ENCODE peak calls at places on chromosome 11, in five cellular contexts. One of them, this sample, is unnamed.

GRCh38 chr11:117823294-117823940 is 1.1 kb downstream of the FXYD2 start:
- DNase-seq in uterus: peak; percentile 29
- DNase-seq in choroid plexus epithelial cell: no peak
- DNase-seq in ovary: peak; percentile 32
- DNase-seq in left ventricle myocardium inferior: no peak
- DNase-seq in this sample: no peak

GRCh38 chr11:113806403-113806802 is 26.8 kb downstream of the CLDN25 start:
- DNase-seq in left ventricle myocardium inferior: no peak
- DNase-seq in uterus: no peak
- DNase-seq in choroid plexus epithelial cell: peak; percentile 53
- DNase-seq in ovary: no peak
- DNase-seq in this sample: no peak

GRCh38 chr11:32090774-32091370 is at the start of gene RCN1:
- DNase-seq in left ventricle myocardium inferior: peak; percentile 77
- DNase-seq in uterus: peak; percentile 70
- DNase-seq in choroid plexus epithelial cell: peak; percentile 87
- DNase-seq in ovary: peak; percentile 81
- DNase-seq in this sample: peak; percentile 70

GRCh38 chr11:104041792-104042191 is 5.4 kb downstream of the DDI1 start:
- DNase-seq in left ventricle myocardium inferior: no peak
- DNase-seq in ovary: no peak
- DNase-seq in choroid plexus epithelial cell: no peak
- DNase-seq in uterus: no peak
- DNase-seq in this sample: no peak

GRCh38 chr11:61980783-61981541 is 13.5 kb upstream of the FTH1 start:
- DNase-seq in uterus: no peak
- DNase-seq in left ventricle myocardium inferior: no peak
- DNase-seq in ovary: no peak
- DNase-seq in choroid plexus epithelial cell: no peak
- DNase-seq in this sample: no peak

GRCh38 chr11:107697291-107697690 is 14.6 kb downstream of the SLN start:
- DNase-seq in left ventricle myocardium inferior: no peak
- DNase-seq in uterus: no peak
- DNase-seq in choroid plexus epithelial cell: no peak
- DNase-seq in ovary: no peak
- DNase-seq in this sample: no peak

GRCh38 chr11:101476186-101476585 is 107.6 kb downstream of the TRPC6 start:
- DNase-seq in choroid plexus epithelial cell: no peak
- DNase-seq in uterus: no peak
- DNase-seq in left ventricle myocardium inferior: no peak
- DNase-seq in ovary: no peak
- DNase-seq in this sample: no peak

GRCh38 chr11:71990721-71991120 is 8.0 kb upstream of the IL18BP start:
- DNase-seq in uterus: no peak
- DNase-seq in left ventricle myocardium inferior: no peak
- DNase-seq in choroid plexus epithelial cell: no peak
- DNase-seq in ovary: no peak
- DNase-seq in this sample: no peak

GRCh38 chr11:44728085-44728410 is 1.3 kb downstream of the TSPAN18 start:
- DNase-seq in uterus: no peak
- DNase-seq in ovary: no peak
- DNase-seq in choroid plexus epithelial cell: no peak
- DNase-seq in left ventricle myocardium inferior: no peak
- DNase-seq in this sample: no peak

GRCh38 chr11:100546714-100547113 is 140.4 kb upstream of the ARHGAP42 start:
- DNase-seq in choroid plexus epithelial cell: peak; percentile 90
- DNase-seq in ovary: no peak
- DNase-seq in left ventricle myocardium inferior: no peak
- DNase-seq in uterus: no peak
- DNase-seq in this sample: no peak

GRCh38 chr11:94731921-94732601 is 36.1 kb upstream of the AMOTL1 start:
- DNase-seq in left ventricle myocardium inferior: no peak
- DNase-seq in uterus: peak; percentile 34
- DNase-seq in ovary: no peak
- DNase-seq in choroid plexus epithelial cell: peak; percentile 86
- DNase-seq in this sample: peak; percentile 65

GRCh38 chr11:95515379-95515778 is 274.2 kb downstream of the FAM76B start:
- DNase-seq in ovary: no peak
- DNase-seq in choroid plexus epithelial cell: no peak
- DNase-seq in uterus: no peak
- DNase-seq in left ventricle myocardium inferior: no peak
- DNase-seq in this sample: no peak

GRCh38 chr11:112694813-112695212 is 266.4 kb upstream of the NCAM1 start:
- DNase-seq in choroid plexus epithelial cell: peak; percentile 10
- DNase-seq in left ventricle myocardium inferior: no peak
- DNase-seq in ovary: no peak
- DNase-seq in uterus: no peak
- DNase-seq in this sample: no peak

GRCh38 chr11:129881570-129882170 is 13.7 kb downstream of the NFRKB start:
- DNase-seq in choroid plexus epithelial cell: peak; percentile 46
- DNase-seq in uterus: no peak
- DNase-seq in ovary: no peak
- DNase-seq in left ventricle myocardium inferior: no peak
- DNase-seq in this sample: no peak

GRCh38 chr11:99368579-99368978 is 347.8 kb downstream of the CNTN5 start:
- DNase-seq in choroid plexus epithelial cell: peak; percentile 66
- DNase-seq in left ventricle myocardium inferior: no peak
- DNase-seq in uterus: no peak
- DNase-seq in ovary: no peak
- DNase-seq in this sample: no peak

GRCh38 chr11:110295086-110295485 is 1.3 kb downstream of the RDX start:
- DNase-seq in left ventricle myocardium inferior: no peak
- DNase-seq in uterus: no peak
- DNase-seq in ovary: no peak
- DNase-seq in choroid plexus epithelial cell: no peak
- DNase-seq in this sample: no peak

GRCh38 chr11:82996966-82997606 is 74.6 kb downstream of the RAB30 start:
- DNase-seq in ovary: no peak
- DNase-seq in choroid plexus epithelial cell: no peak
- DNase-seq in left ventricle myocardium inferior: no peak
- DNase-seq in uterus: no peak
- DNase-seq in this sample: no peak

GRCh38 chr11:70423523-70424505 is 25.5 kb downstream of the CTTN start:
- DNase-seq in choroid plexus epithelial cell: peak; percentile 92
- DNase-seq in left ventricle myocardium inferior: no peak
- DNase-seq in uterus: peak; percentile 30
- DNase-seq in ovary: no peak
- DNase-seq in this sample: peak; percentile 11

GRCh38 chr11:28269621-28270020 is 161.4 kb downstream of the METTL15 start:
- DNase-seq in ovary: no peak
- DNase-seq in left ventricle myocardium inferior: no peak
- DNase-seq in uterus: no peak
- DNase-seq in choroid plexus epithelial cell: no peak
- DNase-seq in this sample: peak; percentile 5

GRCh38 chr11:126968915-126969314 is 31.7 kb downstream of the KIRREL3 start:
- DNase-seq in uterus: no peak
- DNase-seq in choroid plexus epithelial cell: no peak
- DNase-seq in ovary: no peak
- DNase-seq in left ventricle myocardium inferior: no peak
- DNase-seq in this sample: no peak

GRCh38 chr11:113242767-113243397 is 71.5 kb upstream of the TTC12 start:
- DNase-seq in choroid plexus epithelial cell: peak; percentile 86
- DNase-seq in uterus: peak; percentile 33
- DNase-seq in left ventricle myocardium inferior: no peak
- DNase-seq in ovary: peak; percentile 38
- DNase-seq in this sample: peak; percentile 43

GRCh38 chr11:6196396-6196795 is 2.6 kb upstream of the OR52W1 start:
- DNase-seq in ovary: no peak
- DNase-seq in left ventricle myocardium inferior: no peak
- DNase-seq in choroid plexus epithelial cell: no peak
- DNase-seq in uterus: no peak
- DNase-seq in this sample: no peak

GRCh38 chr11:2204361-2205213 is 33.0 kb upstream of the TH start:
- DNase-seq in choroid plexus epithelial cell: no peak
- DNase-seq in uterus: peak; percentile 5
- DNase-seq in ovary: no peak
- DNase-seq in left ventricle myocardium inferior: peak; percentile 5
- DNase-seq in this sample: no peak

GRCh38 chr11:27398413-27398780 is 35.4 kb upstream of the CCDC34 start:
- DNase-seq in left ventricle myocardium inferior: no peak
- DNase-seq in uterus: no peak
- DNase-seq in ovary: no peak
- DNase-seq in choroid plexus epithelial cell: no peak
- DNase-seq in this sample: no peak

GRCh38 chr11:112795142-112795815 is 165.9 kb upstream of the NCAM1 start:
- DNase-seq in uterus: no peak
- DNase-seq in choroid plexus epithelial cell: peak; percentile 60
- DNase-seq in left ventricle myocardium inferior: no peak
- DNase-seq in ovary: no peak
- DNase-seq in this sample: no peak

GRCh38 chr11:63592975-63593395 is 21.2 kb downstream of the PLAAT3 start:
- DNase-seq in ovary: no peak
- DNase-seq in choroid plexus epithelial cell: peak; percentile 77
- DNase-seq in uterus: no peak
- DNase-seq in left ventricle myocardium inferior: no peak
- DNase-seq in this sample: no peak
- TF ChIP-seq CTCF in ovary: peak; percentile 34
- TF ChIP-seq CTCF in choroid plexus epithelial cell: peak; percentile 94
- TF ChIP-seq CTCF in uterus: peak; percentile 21
- TF ChIP-seq CTCF in left ventricle myocardium inferior: peak; percentile 49
- TF ChIP-seq CTCF in this sample: peak; percentile 52

GRCh38 chr11:132028380-132029240 is 658.2 kb downstream of the NTM start:
- DNase-seq in left ventricle myocardium inferior: peak; percentile 28
- DNase-seq in choroid plexus epithelial cell: peak; percentile 68
- DNase-seq in uterus: peak; percentile 23
- DNase-seq in ovary: no peak
- DNase-seq in this sample: no peak
- TF ChIP-seq CTCF in left ventricle myocardium inferior: peak; percentile 73
- TF ChIP-seq CTCF in choroid plexus epithelial cell: peak; percentile 63
- TF ChIP-seq CTCF in uterus: peak; percentile 40
- TF ChIP-seq CTCF in ovary: no peak
- TF ChIP-seq CTCF in this sample: peak; percentile 4

GRCh38 chr11:133930053-133930766 is 26.6 kb downstream of the IGSF9B start:
- DNase-seq in ovary: no peak
- DNase-seq in uterus: no peak
- DNase-seq in choroid plexus epithelial cell: no peak
- DNase-seq in left ventricle myocardium inferior: no peak
- DNase-seq in this sample: no peak

GRCh38 chr11:133928628-133929059 is 28.1 kb downstream of the IGSF9B start:
- DNase-seq in ovary: no peak
- DNase-seq in left ventricle myocardium inferior: no peak
- DNase-seq in uterus: no peak
- DNase-seq in choroid plexus epithelial cell: peak; percentile 5
- DNase-seq in this sample: no peak

GRCh38 chr11:133931449-133932060 is 25.2 kb downstream of the IGSF9B start:
- DNase-seq in left ventricle myocardium inferior: no peak
- DNase-seq in choroid plexus epithelial cell: no peak
- DNase-seq in uterus: no peak
- DNase-seq in ovary: no peak
- DNase-seq in this sample: no peak

GRCh38 chr11:133929401-133930052 is 27.2 kb downstream of the IGSF9B start:
- DNase-seq in choroid plexus epithelial cell: no peak
- DNase-seq in uterus: no peak
- DNase-seq in ovary: no peak
- DNase-seq in left ventricle myocardium inferior: no peak
- DNase-seq in this sample: no peak

DNA sequence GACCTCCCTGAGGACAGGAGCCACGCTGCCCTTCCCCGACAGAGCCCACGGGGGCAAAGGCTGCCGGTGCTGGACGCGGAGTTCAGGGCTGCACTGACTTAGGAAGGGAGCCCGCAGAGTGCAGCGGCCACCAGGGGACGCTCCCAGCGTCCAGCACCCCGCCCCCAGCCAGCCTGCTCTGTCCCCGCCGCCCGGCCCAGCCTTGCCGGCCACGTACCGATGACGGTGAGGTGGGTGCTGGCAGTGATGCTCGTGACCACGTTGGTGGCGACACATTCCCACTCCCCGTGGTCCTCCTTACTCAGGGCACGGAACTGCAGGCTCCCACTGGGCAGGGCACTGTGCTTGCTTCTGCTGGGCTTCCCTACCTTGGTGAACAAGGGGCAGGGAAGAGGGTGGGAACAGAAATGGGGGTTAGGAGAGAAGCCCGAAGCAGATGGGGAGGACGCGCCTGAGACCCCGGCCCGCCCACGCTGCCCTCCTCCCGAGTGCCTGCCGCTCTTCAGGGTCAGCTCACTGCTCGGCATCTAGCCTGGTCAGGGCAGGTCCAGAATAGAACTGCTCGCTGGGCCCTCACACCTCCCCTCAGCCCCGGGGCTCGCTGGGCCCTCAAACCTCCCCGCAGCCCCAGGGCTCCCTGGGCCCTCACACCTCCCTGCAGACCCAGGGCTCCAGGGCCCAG is 25.9 kb downstream of the IGSF9B start:
- DNase-seq in ovary: no peak
- DNase-seq in left ventricle myocardium inferior: no peak
- DNase-seq in uterus: no peak
- DNase-seq in choroid plexus epithelial cell: peak; percentile 5
- DNase-seq in this sample: no peak
- TF ChIP-seq CTCF in ovary: no peak
- TF ChIP-seq CTCF in left ventricle myocardium inferior: peak; percentile 55
- TF ChIP-seq CTCF in uterus: no peak
- TF ChIP-seq CTCF in choroid plexus epithelial cell: peak; percentile 33
- TF ChIP-seq CTCF in this sample: peak; percentile 34

DNA sequence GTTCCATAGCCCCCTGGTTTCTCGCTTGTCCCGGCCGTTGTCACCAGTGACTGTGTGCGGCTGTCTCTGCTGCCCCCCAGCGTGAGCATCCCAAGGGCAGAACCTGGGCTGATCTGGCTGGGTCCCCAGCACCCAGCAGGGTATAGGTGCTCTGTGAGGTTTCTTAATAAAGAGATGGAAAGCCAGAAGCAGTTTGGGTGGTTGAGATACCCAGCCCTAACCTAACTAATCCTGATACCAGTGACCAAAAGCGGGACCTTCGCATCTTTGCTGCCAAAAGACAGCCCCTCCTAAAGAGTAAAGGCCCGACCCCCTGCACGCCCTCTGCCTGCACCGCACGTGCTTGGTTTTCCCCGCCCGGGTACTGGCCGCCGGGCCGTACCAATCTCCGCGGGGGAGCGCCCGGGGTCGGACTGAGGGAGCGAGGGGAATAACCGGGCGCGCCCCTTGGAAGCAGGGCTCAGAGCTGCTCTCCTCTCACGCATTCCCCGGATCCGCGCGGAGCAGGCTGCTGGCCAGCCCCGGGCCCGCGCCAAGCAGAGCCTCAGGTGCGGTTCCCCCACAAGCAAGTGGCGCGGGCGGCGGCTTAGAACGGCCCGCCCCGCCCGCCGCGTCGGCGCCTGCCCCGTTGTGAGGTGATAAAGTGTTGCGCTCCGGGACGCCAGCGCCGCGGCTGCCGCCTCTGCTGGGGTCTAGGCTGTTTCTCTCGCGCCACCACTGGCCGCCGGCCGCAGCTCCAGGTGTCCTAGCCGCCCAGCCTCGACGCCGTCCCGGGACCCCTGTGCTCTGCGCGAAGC is at the start of gene DGAT2:
- DNase-seq in ovary: peak; percentile 78
- DNase-seq in choroid plexus epithelial cell: peak; percentile 69
- DNase-seq in uterus: peak; percentile 68
- DNase-seq in left ventricle myocardium inferior: peak; percentile 78
- DNase-seq in this sample: no peak
- TF ChIP-seq CTCF in ovary: no peak
- TF ChIP-seq CTCF in choroid plexus epithelial cell: no peak
- TF ChIP-seq CTCF in uterus: peak; percentile 9
- TF ChIP-seq CTCF in left ventricle myocardium inferior: peak; percentile 40
- TF ChIP-seq CTCF in this sample: no peak

This sample was measured in AG09319.